ENCODE peak calls at places on chromosomes 12 and 14, in six cellular contexts. U is K562, V is endodermal cell, Y is endothelial cell of umbilical vein, R is H1, X is neural progenitor cell. D is an unnamed sample. For H3K9me3 and H3K4me1, the result is how much of the 10 kb centered on the place peaks cover.

GRCh38 chr14:55207832-55208231 is 16.4 kb upstream of the DLGAP5 start:
- DNase-seq in U (no peak), V (no peak), Y (no peak), R (no peak), X (no peak), D (no peak)

GRCh38 chr12:108630481-108631207 is 3.0 kb downstream of the SELPLG start:
- DNase-seq in U (peak), V (no peak), Y (no peak), R (no peak), X (no peak), D (peak)

GRCh38 chr12:25089738-25090137 is 105.2 kb downstream of the DNAI7 start:
- DNase-seq in U (no peak), V (no peak), Y (peak), R (no peak), X (no peak), D (no peak)

GRCh38 chr12:76919388-76920181 is 40.8 kb upstream of the CSRP2 start:
- DNase-seq in U (no peak), V (no peak), Y (no peak), R (no peak), X (no peak), D (no peak)

GRCh38 chr12:84183576-84183975 is 729.0 kb downstream of the SLC6A15 start:
- DNase-seq in U (no peak), V (no peak), Y (no peak), R (no peak), X (no peak), D (no peak)

GRCh38 chr14:103116645-103117044 is 6.6 kb upstream of the TNFAIP2 start:
- DNase-seq in U (peak), V (no peak), Y (no peak), R (no peak), X (no peak), D (no peak)

GRCh38 chr12:95998611-95999300 is 2.6 kb upstream of the HAL start:
- DNase-seq in U (peak), V (peak), Y (peak), R (no peak), X (peak), D (peak)

GRCh38 chr14:50763386-50764007 is 67.5 kb downstream of the NIN start:
- DNase-seq in U (no peak), V (no peak), Y (no peak), R (no peak), X (no peak), D (peak)

GRCh38 chr12:100755186-100755585 is 39.4 kb upstream of the ANO4 start:
- DNase-seq in U (no peak), V (no peak), Y (no peak), R (no peak), X (no peak), D (no peak)

GRCh38 chr12:6180300-6181051 is 19.7 kb upstream of the CD9 start:
- DNase-seq in U (no peak), V (peak), Y (peak), R (no peak), X (no peak), D (peak)

GRCh38 chr12:84131076-84131475 is 781.5 kb downstream of the SLC6A15 start:
- DNase-seq in U (no peak), V (no peak), Y (no peak), R (no peak), X (no peak), D (peak)

GRCh38 chr12:76790564-76791552 is 26.9 kb downstream of the ZDHHC17 start:
- DNase-seq in U (peak), V (no peak), Y (peak), R (no peak), X (peak), D (peak)

GRCh38 chr14:100066984-100067383 is 1.8 kb downstream of the EVL start:
- DNase-seq in U (peak), V (no peak), Y (no peak), R (no peak), X (no peak), D (no peak)

GRCh38 chr14:73393375-73393774 is 65.0 kb downstream of the NUMB start:
- DNase-seq in U (no peak), V (no peak), Y (no peak), R (no peak), X (no peak), D (no peak)

GRCh38 chr12:69097619-69098368 is 141.6 kb upstream of the CPSF6 start:
- DNase-seq in U (no peak), V (no peak), Y (peak), R (no peak), X (no peak), D (peak)

GRCh38 chr12:125314051-125314882 is 249.0 kb downstream of the AACS start:
- DNase-seq in U (no peak), V (peak), Y (no peak), R (no peak), X (peak), D (peak)

GRCh38 chr14:104593241-104593701 is 11.3 kb downstream of the TMEM179 start:
- DNase-seq in U (no peak), V (no peak), Y (no peak), R (no peak), X (no peak), D (no peak)

GRCh38 chr14:97390031-97390729 is 593.0 kb downstream of the VRK1 start:
- DNase-seq in U (no peak), V (no peak), Y (no peak), R (no peak), X (no peak), D (no peak)

GRCh38 chr14:103503296-103503695 is 19.3 kb downstream of the CKB start:
- DNase-seq in U (no peak), V (peak), Y (no peak), R (no peak), X (no peak), D (no peak)

GRCh38 chr12:120183211-120183631 is 11.3 kb downstream of the GCN1 start:
- DNase-seq in U (no peak), V (no peak), Y (no peak), R (no peak), X (no peak), D (peak)

GRCh38 chr12:107875772-107876171 is 101.3 kb downstream of the ASCL4 start:
- DNase-seq in U (no peak), V (no peak), Y (no peak), R (no peak), X (no peak), D (no peak)

GRCh38 chr14:25048170-25049126 is 1.5 kb downstream of the STXBP6 start:
- DNase-seq in U (peak), V (peak), Y (no peak), R (no peak), X (no peak), D (peak)

GRCh38 chr12:77681726-77682125 is 149.0 kb upstream of the NAV3 start:
- DNase-seq in U (no peak), V (no peak), Y (no peak), R (no peak), X (no peak), D (no peak)

GRCh38 chr14:33401326-33401725 is 462.6 kb downstream of the NPAS3 start:
- DNase-seq in U (no peak), V (no peak), Y (no peak), R (no peak), X (peak), D (no peak)

GRCh38 chr14:33404964-33405574 is 466.4 kb downstream of the NPAS3 start:
- DNase-seq in U (no peak), V (peak), Y (no peak), R (no peak), X (peak), D (no peak)

GRCh38 chr14:33402604-33403003 is 463.9 kb downstream of the NPAS3 start:
- DNase-seq in U (no peak), V (no peak), Y (no peak), R (no peak), X (no peak), D (no peak)

GRCh38 chr14:33406766-33407165 is 468.1 kb downstream of the NPAS3 start:
- DNase-seq in U (no peak), V (no peak), Y (no peak), R (no peak), X (peak), D (no peak)

GRCh38 chr14:33404054-33404453 is 465.4 kb downstream of the NPAS3 start:
- DNase-seq in U (no peak), V (no peak), Y (peak), R (no peak), X (no peak), D (peak)
- H3K9me3 ChIP-seq in U (under half), V (under half), Y (under half), R (under half), X (under half), D (under half)

GRCh38 chr12:75707983-75708382 is 196.6 kb upstream of the KRR1 start:
- DNase-seq in U (no peak), V (no peak), Y (no peak), R (no peak), X (no peak), D (no peak)

GRCh38 chr12:75710361-75711069 is 199.1 kb upstream of the KRR1 start:
- DNase-seq in U (no peak), V (no peak), Y (no peak), R (no peak), X (no peak), D (peak)

GRCh38 chr12:75711276-75711675 is 199.9 kb upstream of the KRR1 start:
- DNase-seq in U (no peak), V (no peak), Y (no peak), R (no peak), X (peak), D (no peak)

GRCh38 chr12:75708829-75709228 is 197.4 kb upstream of the KRR1 start:
- DNase-seq in U (no peak), V (no peak), Y (no peak), R (no peak), X (no peak), D (no peak)

DNA sequence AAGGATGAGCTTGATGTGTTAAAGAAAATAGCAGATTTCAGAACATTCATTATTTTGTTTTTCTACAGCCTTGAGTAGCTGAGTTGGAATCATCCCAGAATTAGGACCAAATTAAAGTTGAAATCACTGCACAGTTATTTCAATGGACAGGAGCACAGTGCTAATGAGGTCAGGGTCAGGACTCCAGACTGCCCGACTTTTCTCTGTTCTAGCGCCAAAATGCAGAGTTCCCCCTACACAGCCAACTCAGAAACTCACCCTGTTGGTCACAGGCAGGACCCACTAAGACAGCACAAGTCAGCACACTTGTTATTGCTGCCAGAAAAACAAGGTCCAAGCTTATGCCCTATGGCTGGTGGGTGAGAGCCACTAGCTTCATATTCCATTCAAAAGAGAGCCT is 198.1 kb upstream of the KRR1 start:
- DNase-seq in U (no peak), V (no peak), Y (no peak), R (no peak), X (no peak), D (no peak)
- H3K9ac ChIP-seq in U (no peak), V (no peak), Y (no peak), R (no peak), X (no peak), D (no peak)

GRCh38 chr12:79887912-79888311 is 47.0 kb downstream of the PPP1R12A start:
- DNase-seq in U (no peak), V (no peak), Y (no peak), R (no peak), X (no peak), D (no peak)

GRCh38 chr12:79884401-79885006 is 50.4 kb downstream of the PPP1R12A start:
- DNase-seq in U (no peak), V (no peak), Y (no peak), R (no peak), X (no peak), D (peak)

GRCh38 chr12:79885956-79886490 is 48.9 kb downstream of the PPP1R12A start:
- DNase-seq in U (no peak), V (no peak), Y (peak), R (no peak), X (no peak), D (peak)

GRCh38 chr12:79883216-79883615 is 51.7 kb downstream of the PPP1R12A start:
- DNase-seq in U (no peak), V (no peak), Y (no peak), R (no peak), X (no peak), D (peak)

DNA sequence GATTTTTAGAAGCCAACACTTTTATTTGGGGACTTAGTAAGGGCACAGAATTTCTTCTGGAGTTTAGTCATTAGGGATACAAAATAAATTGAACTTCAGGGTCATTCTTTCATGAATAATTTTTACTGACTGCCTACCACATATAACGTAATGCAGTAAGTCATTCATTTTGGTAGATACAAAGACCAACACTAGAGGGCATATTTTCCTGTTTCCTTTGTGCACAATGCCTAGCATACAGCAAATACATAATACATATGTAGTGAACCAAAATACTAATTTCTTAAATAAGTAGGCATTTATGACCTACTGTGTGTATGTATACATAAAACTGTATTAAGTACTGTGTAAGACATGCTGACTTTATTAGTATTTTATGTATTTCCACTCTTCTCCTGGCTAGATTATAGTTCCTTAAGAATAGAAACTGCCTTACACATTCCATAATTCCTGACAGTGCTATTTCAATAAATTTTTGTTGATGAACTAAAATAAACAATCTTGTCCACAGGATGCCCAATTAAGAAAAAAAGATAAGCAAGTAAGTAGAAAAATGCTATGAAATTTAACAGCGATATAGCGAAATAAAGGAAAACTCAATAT is 47.9 kb downstream of the PPP1R12A start:
- DNase-seq in U (peak), V (no peak), Y (peak), R (no peak), X (peak), D (peak)
- H3K4me1 ChIP-seq in U (under half), V (under half), Y (under half), R (under half), X (under half), D (half or more)

GRCh38 chr12:71142046-71142445 is 15.8 kb downstream of the TSPAN8 start:
- DNase-seq in U (no peak), V (no peak), Y (no peak), R (no peak), X (no peak), D (no peak)
- H3K9me3 ChIP-seq in U (under half), V (under half), Y (under half), R (under half), X (under half), D (under half)

GRCh38 chr14:68781161-68782021 is 11.5 kb downstream of the ZFP36L1 start:
- DNase-seq in U (peak), V (peak), Y (no peak), R (no peak), X (no peak), D (no peak)

GRCh38 chr14:68782091-68782981 is 10.5 kb downstream of the ZFP36L1 start:
- DNase-seq in U (peak), V (peak), Y (no peak), R (no peak), X (no peak), D (no peak)

GRCh38 chr14:68780358-68781160 is 12.3 kb downstream of the ZFP36L1 start:
- DNase-seq in U (peak), V (peak), Y (peak), R (no peak), X (peak), D (peak)

GRCh38 chr14:68777644-68778043 is 15.2 kb downstream of the ZFP36L1 start:
- DNase-seq in U (no peak), V (no peak), Y (no peak), R (no peak), X (no peak), D (no peak)

DNA sequence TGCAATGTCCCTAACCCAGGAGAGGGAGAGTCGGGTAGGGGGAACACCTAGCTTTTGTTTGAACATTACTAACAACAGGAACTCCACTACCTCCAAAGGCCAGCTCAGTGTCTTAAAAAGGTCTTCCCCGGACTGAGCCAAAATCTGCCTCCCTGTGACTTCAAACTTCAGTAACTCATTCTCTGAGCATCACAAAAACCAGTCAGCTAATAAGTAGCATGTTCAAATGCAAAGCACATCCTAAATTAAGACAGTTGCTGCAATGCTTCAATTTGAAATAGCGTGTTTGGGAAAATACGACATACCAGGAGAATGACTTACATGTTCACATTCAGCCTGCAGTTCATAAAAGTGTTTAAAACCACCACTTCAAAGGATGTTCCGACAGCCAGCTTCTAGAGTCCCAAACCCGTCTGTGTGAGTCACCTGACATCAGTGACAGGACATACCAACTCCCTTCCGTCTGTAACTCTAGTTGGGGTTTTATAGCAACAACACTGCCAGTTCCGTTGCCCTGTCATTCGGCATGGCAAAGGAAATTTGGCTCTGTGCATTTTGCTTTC is 13.0 kb downstream of the ZFP36L1 start:
- DNase-seq in U (peak), V (peak), Y (peak), R (no peak), X (no peak), D (peak)
- H3K9ac ChIP-seq in U (no peak), V (no peak), Y (no peak), R (no peak), X (no peak), D (no peak)

DNA sequence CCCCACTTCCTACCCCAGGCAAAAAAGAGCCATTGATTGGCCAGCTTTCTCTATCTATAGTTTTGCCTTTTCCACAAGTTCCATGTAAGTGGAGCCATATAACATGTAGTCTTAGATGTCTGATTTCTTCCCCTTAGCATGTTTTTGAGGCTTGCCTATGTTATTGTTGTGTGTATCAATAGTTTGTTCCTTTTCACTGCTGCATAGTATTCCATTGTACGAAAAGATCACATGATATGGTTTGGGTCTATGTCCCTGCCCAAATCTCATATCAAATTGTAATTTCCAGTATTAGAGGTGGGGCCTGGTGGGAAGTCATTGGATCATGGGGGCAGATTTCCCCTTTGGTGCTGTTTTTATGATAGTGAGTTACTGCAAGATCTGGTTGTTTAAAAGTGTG is 93.6 kb upstream of the RFLNA start:
- DNase-seq in U (no peak), V (no peak), Y (no peak), R (no peak), X (no peak), D (no peak)
- H3K4me1 ChIP-seq in U (under half), V (under half), Y (under half), R (under half), X (under half), D (under half)